ENCODE peak calls at places on chromosome 1, in four cellular contexts. Z is thoracic aorta, E is colonic mucosa, C is nephron progenitor cell. O is an unnamed sample.

GRCh38 chr1:62906428-62906886 is 122.5 kb downstream of the ATG4C start:
- DNase-seq in E (no peak), C (no peak), Z (no peak), O (no peak)

GRCh38 chr1:38721816-38722215 is 137.8 kb downstream of the RRAGC start:
- DNase-seq in Z (no peak), E (no peak), C (no peak), O (no peak)

GRCh38 chr1:246969621-246970020 is 37.9 kb upstream of the AHCTF1 start:
- DNase-seq in C (no peak), E (no peak), Z (no peak), O (no peak)

GRCh38 chr1:245880754-245881403 is 626.2 kb downstream of the SMYD3 start:
- DNase-seq in E (no peak), C (no peak), Z (no peak), O (no peak)

GRCh38 chr1:205976708-205977107 is 26.5 kb downstream of the RAB7B start:
- DNase-seq in C (peak; percentile 32), E (no peak), Z (no peak), O (no peak)

GRCh38 chr1:218658899-218659298 is 313.8 kb downstream of the TGFB2 start:
- DNase-seq in Z (no peak), C (no peak), E (no peak), O (no peak)

GRCh38 chr1:201385299-201385891 is 7.9 kb upstream of the TNNT2 start:
- DNase-seq in Z (no peak), E (peak; percentile 74), C (peak; percentile 78), O (peak; percentile 26)

GRCh38 chr1:80769351-80769750 is 1031.4 kb upstream of the ADGRL2 start:
- DNase-seq in Z (no peak), E (no peak), C (no peak), O (no peak)

GRCh38 chr1:51594716-51595115 is 22.2 kb upstream of the OSBPL9 start:
- DNase-seq in E (no peak), C (no peak), Z (no peak), O (no peak)

GRCh38 chr1:160605205-160605604 is 25.9 kb upstream of the CD84 start:
- DNase-seq in E (no peak), Z (no peak), C (no peak), O (no peak)

GRCh38 chr1:115218696-115219095 is 119.4 kb downstream of the NGF start:
- DNase-seq in C (no peak), Z (no peak), E (no peak), O (no peak)
- TF ChIP-seq CTCF in C (no peak), Z (no peak), E (no peak), O (no peak)

GRCh38 chr1:115145221-115145620 is 55.9 kb upstream of the TSPAN2 start:
- DNase-seq in E (no peak), C (no peak), Z (no peak), O (no peak)

GRCh38 chr1:115144176-115144575 is 54.9 kb upstream of the TSPAN2 start:
- DNase-seq in Z (no peak), E (no peak), C (no peak), O (no peak)

GRCh38 chr1:115141145-115141454 is 51.8 kb upstream of the TSPAN2 start:
- DNase-seq in Z (no peak), E (no peak), C (no peak), O (no peak)

GRCh38 chr1:115140442-115141144 is 51.3 kb upstream of the TSPAN2 start:
- DNase-seq in E (no peak), Z (no peak), C (no peak), O (no peak)

DNA sequence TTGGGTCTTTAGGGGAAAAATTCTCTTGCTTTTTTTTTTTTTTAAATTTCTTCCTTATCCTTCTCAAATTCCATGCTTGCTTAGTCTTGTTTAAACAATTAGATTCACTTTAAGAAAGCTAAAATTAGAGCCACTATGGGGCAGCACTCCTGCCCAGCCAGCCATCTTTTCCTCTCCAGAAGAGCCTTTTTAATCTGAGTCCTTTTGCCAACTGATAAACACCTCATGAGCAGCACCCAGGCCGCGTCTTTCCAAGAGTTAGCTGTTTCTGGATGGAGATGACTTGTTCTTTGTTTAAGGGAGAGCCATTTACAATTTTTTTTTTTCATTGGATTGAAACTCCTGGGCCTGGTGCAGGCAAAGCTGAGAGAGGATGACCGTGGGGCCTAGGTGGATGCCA is 53.3 kb upstream of the TSPAN2 start:
- DNase-seq in C (no peak), E (no peak), Z (no peak), O (no peak)
- TF ChIP-seq CTCF in C (no peak), E (no peak), Z (peak; percentile 10), O (no peak)

DNA sequence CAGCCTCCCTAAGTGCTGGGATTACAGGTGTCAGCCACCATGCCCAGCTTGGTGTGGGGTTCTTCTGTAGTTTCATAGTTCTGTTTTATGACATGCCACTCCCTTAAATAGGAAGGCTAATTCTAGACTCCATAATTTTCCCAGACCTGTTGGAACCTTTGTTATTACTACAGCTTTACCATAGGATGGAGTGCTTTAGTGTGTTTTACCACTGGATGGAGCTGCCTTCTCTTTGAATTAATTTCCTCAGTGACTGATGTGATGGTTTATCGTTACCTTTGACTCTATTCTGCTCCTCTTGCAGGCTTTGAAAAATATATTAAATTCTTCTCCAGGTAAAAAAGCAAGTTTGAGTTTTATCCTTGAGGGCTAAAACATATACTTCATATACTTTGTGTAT is 84.6 kb upstream of the NEK7 start:
- DNase-seq in C (no peak), Z (no peak), E (no peak), O (no peak)
- TF ChIP-seq CTCF in C (no peak), Z (no peak), E (no peak), O (no peak)

DNA sequence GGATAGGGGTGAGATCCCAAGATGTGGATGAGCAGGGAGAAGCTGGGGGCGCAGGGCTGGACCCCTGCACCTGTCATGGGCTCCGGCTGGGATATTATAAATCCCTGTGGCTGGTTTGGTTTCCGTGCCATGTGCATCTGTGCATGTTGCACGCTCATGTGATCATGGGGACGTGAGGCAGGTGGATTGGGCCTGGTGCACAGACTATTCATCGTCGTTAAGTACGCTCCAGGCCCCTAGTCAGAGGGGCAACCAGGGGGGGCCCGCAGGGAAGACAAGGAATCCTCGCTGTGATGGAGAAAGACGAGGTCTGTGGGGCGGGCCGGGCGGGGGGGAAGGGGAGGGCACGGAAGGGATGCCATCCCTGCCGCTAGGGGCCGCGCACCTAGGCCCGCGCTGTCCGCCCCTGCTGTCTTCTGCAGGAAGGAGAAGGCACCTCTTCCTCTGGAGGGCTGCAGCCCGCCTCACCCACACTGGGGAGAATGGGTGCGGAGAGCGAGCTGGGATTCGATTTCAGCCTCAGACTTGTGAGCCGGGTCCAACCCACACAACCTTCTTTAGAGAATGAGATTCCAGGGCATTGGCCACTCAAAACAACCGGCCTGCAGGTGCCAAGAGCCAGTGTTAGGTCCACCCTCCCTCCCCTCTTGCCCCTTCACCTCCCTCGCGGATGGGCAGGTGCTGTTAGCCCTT is 766 bp upstream of the LRP8 start:
- DNase-seq in Z (no peak), E (no peak), C (peak; percentile 37), O (no peak)
- TF ChIP-seq CTCF in Z (no peak), E (no peak), C (peak; percentile 37), O (no peak)